ENCODE peak calls at places on chromosome 20, in seven cellular contexts. M is stimulated activated CD4-positive, alpha-beta T cell treated with anti-CD3 and anti-CD28 coated beads, Interleukin-4, amount 100 ng/mL, for 4 hours; J is T-cell; G is lung; D is amniotic stem cell; U is HTR-8/SVneo; P is CD4-positive, alpha-beta T cell. X is an unnamed sample.

GRCh38 chr20:32564921-32565734 is 20.0 kb downstream of the NOL4L start:
- DNase-seq in P (no peak), J (no peak), U (no peak), D (no peak), G (peak; percentile 53), M (no peak), X (no peak)

GRCh38 chr20:37095108-37095608 is 639 bp downstream of the RBL1 start:
- DNase-seq in M (peak; percentile 13), G (no peak), P (peak; percentile 34), U (peak; percentile 51), J (peak; percentile 47), D (no peak), X (peak; percentile 51)

GRCh38 chr20:46638367-46639274 is 12.6 kb downstream of the SLC13A3 start:
- DNase-seq in D (no peak), U (no peak), M (no peak), P (no peak), J (no peak), G (no peak), X (no peak)

GRCh38 chr20:22248052-22248667 is 336.2 kb downstream of the FOXA2 start:
- DNase-seq in J (no peak), M (no peak), U (no peak), D (no peak), G (no peak), P (no peak), X (no peak)

GRCh38 chr20:62754991-62755356 is 41.3 kb upstream of the MRGBP start:
- DNase-seq in D (no peak), P (no peak), M (no peak), U (no peak), J (no peak), G (no peak), X (no peak)

GRCh38 chr20:363319-364078 is 16.6 kb downstream of the NRSN2 start:
- DNase-seq in D (no peak), J (no peak), P (no peak), M (no peak), U (no peak), G (no peak), X (no peak)

GRCh38 chr20:44896583-44896982 is 11.1 kb downstream of the YWHAB start:
- DNase-seq in J (no peak), G (no peak), M (no peak), P (no peak), U (no peak), D (no peak), X (no peak)

GRCh38 chr20:10509411-10509810 is 74.3 kb downstream of the SLX4IP start:
- DNase-seq in J (no peak), D (no peak), M (no peak), G (no peak), U (no peak), P (no peak), X (no peak)

GRCh38 chr20:50373674-50374286 is 136.4 kb upstream of the PTPN1 start:
- DNase-seq in G (no peak), U (no peak), P (no peak), M (no peak), J (no peak), D (no peak), X (no peak)

GRCh38 chr20:48826064-48826463 is 1.7 kb downstream of the PREX1 start:
- DNase-seq in G (no peak), D (no peak), M (no peak), J (no peak), P (no peak), U (no peak), X (no peak)

GRCh38 chr20:5784735-5785134 is 34.5 kb downstream of the SHLD1 start:
- DNase-seq in J (no peak), G (peak; percentile 70), D (no peak), P (no peak), U (no peak), M (no peak), X (no peak)

GRCh38 chr20:50464026-50464724 is 46.0 kb upstream of the PTPN1 start:
- DNase-seq in J (peak; percentile 54), M (peak; percentile 39), U (peak; percentile 87), D (peak; percentile 4), G (peak; percentile 62), P (peak; percentile 33), X (peak; percentile 23)

GRCh38 chr20:3646067-3646440 is 17.1 kb downstream of the GFRA4 start:
- DNase-seq in P (no peak), M (no peak), J (no peak), G (no peak), D (no peak), U (no peak), X (no peak)

GRCh38 chr20:62900052-62900691 is 26.1 kb downstream of the DIDO1 start:
- DNase-seq in D (peak; percentile 30), M (peak; percentile 67), U (peak; percentile 98), J (peak; percentile 79), G (peak; percentile 75), P (peak; percentile 66), X (peak; percentile 57)

GRCh38 chr20:18428490-18429173 is 38.2 kb downstream of the DZANK1 start:
- DNase-seq in D (no peak), P (no peak), J (no peak), G (peak; percentile 55), U (no peak), M (no peak), X (no peak)

GRCh38 chr20:43537921-43538854 is 20.6 kb upstream of the SGK2 start:
- DNase-seq in U (peak; percentile 93), J (peak; percentile 40), P (peak; percentile 22), M (peak; percentile 42), D (no peak), G (peak; percentile 51), X (no peak)